ENCODE peak calls at places on chromosomes 12 and 14, in eight cellular contexts. One of them, this sample, is unnamed.

GRCh38 chr12:96112733-96113132 is 77.3 kb upstream of the LTA4H start:
- DNase-seq in GM23338: no peak
- DNase-seq in IMR-90: no peak
- DNase-seq in fibroblast of lung: no peak
- DNase-seq in sigmoid colon: no peak
- DNase-seq in AG04450: no peak
- DNase-seq in PC-3: no peak
- DNase-seq in endothelial cell of umbilical vein: peak; percentile 44
- DNase-seq in this sample: no peak

GRCh38 chr14:38883127-38883526 is 219.9 kb downstream of the SEC23A start:
- DNase-seq in fibroblast of lung: no peak
- DNase-seq in endothelial cell of umbilical vein: no peak
- DNase-seq in PC-3: peak; percentile 22
- DNase-seq in GM23338: no peak
- DNase-seq in AG04450: no peak
- DNase-seq in IMR-90: no peak
- DNase-seq in sigmoid colon: no peak
- DNase-seq in this sample: no peak

GRCh38 chr12:124428792-124429281 is 133.9 kb downstream of the RFLNA start:
- DNase-seq in IMR-90: peak; percentile 65
- DNase-seq in endothelial cell of umbilical vein: no peak
- DNase-seq in PC-3: no peak
- DNase-seq in AG04450: no peak
- DNase-seq in sigmoid colon: no peak
- DNase-seq in GM23338: no peak
- DNase-seq in fibroblast of lung: peak; percentile 86
- DNase-seq in this sample: no peak

GRCh38 chr14:74085047-74085637 is 386 bp downstream of the LIN52 start:
- DNase-seq in PC-3: peak; percentile 21
- DNase-seq in GM23338: peak; percentile 67
- DNase-seq in sigmoid colon: no peak
- DNase-seq in fibroblast of lung: peak; percentile 36
- DNase-seq in endothelial cell of umbilical vein: no peak
- DNase-seq in AG04450: no peak
- DNase-seq in IMR-90: peak; percentile 55
- DNase-seq in this sample: no peak

GRCh38 chr14:63747836-63748235 is 20.0 kb upstream of the SGPP1 start:
- DNase-seq in GM23338: no peak
- DNase-seq in endothelial cell of umbilical vein: no peak
- DNase-seq in fibroblast of lung: no peak
- DNase-seq in sigmoid colon: no peak
- DNase-seq in AG04450: no peak
- DNase-seq in IMR-90: no peak
- DNase-seq in PC-3: no peak
- DNase-seq in this sample: no peak

GRCh38 chr12:57835366-57836288 is 10.9 kb downstream of the CTDSP2 start:
- DNase-seq in AG04450: no peak
- DNase-seq in fibroblast of lung: no peak
- DNase-seq in sigmoid colon: no peak
- DNase-seq in endothelial cell of umbilical vein: no peak
- DNase-seq in GM23338: no peak
- DNase-seq in IMR-90: no peak
- DNase-seq in PC-3: no peak
- DNase-seq in this sample: no peak

GRCh38 chr12:92044435-92044834 is 101.2 kb downstream of the BTG1 start:
- DNase-seq in PC-3: peak; percentile 47
- DNase-seq in endothelial cell of umbilical vein: no peak
- DNase-seq in IMR-90: no peak
- DNase-seq in sigmoid colon: no peak
- DNase-seq in fibroblast of lung: no peak
- DNase-seq in AG04450: no peak
- DNase-seq in GM23338: no peak
- DNase-seq in this sample: no peak

GRCh38 chr14:20332946-20333782 is at the start of gene CCNB1IP1:
- DNase-seq in PC-3: peak; percentile 94
- DNase-seq in IMR-90: peak; percentile 91
- DNase-seq in AG04450: peak; percentile 48
- DNase-seq in endothelial cell of umbilical vein: peak; percentile 87
- DNase-seq in GM23338: peak; percentile 97
- DNase-seq in fibroblast of lung: peak; percentile 95
- DNase-seq in sigmoid colon: peak; percentile 86
- DNase-seq in this sample: peak; percentile 5

GRCh38 chr14:91413547-91414474 is 3.8 kb downstream of the CCDC88C start:
- DNase-seq in GM23338: peak; percentile 97
- DNase-seq in fibroblast of lung: no peak
- DNase-seq in sigmoid colon: no peak
- DNase-seq in AG04450: no peak
- DNase-seq in PC-3: no peak
- DNase-seq in IMR-90: no peak
- DNase-seq in endothelial cell of umbilical vein: no peak
- DNase-seq in this sample: peak; percentile 43

GRCh38 chr12:3315201-3315661 is 175.8 kb upstream of the PRMT8 start:
- DNase-seq in AG04450: peak; percentile 73
- DNase-seq in endothelial cell of umbilical vein: peak; percentile 84
- DNase-seq in PC-3: peak; percentile 97
- DNase-seq in IMR-90: peak; percentile 81
- DNase-seq in sigmoid colon: peak; percentile 87
- DNase-seq in fibroblast of lung: peak; percentile 86
- DNase-seq in GM23338: no peak
- DNase-seq in this sample: no peak

GRCh38 chr14:94945615-94946014 is 175.7 kb upstream of the GSC start:
- DNase-seq in endothelial cell of umbilical vein: no peak
- DNase-seq in GM23338: no peak
- DNase-seq in sigmoid colon: no peak
- DNase-seq in AG04450: no peak
- DNase-seq in PC-3: no peak
- DNase-seq in IMR-90: no peak
- DNase-seq in fibroblast of lung: no peak
- DNase-seq in this sample: no peak

GRCh38 chr12:128844031-128844635 is 9.1 kb upstream of the GLT1D1 start:
- DNase-seq in sigmoid colon: no peak
- DNase-seq in PC-3: no peak
- DNase-seq in AG04450: no peak
- DNase-seq in GM23338: peak; percentile 63
- DNase-seq in IMR-90: no peak
- DNase-seq in endothelial cell of umbilical vein: no peak
- DNase-seq in fibroblast of lung: no peak
- DNase-seq in this sample: no peak

GRCh38 chr14:77033622-77034521 is 5.4 kb upstream of the IRF2BPL start:
- DNase-seq in fibroblast of lung: peak; percentile 97
- DNase-seq in AG04450: peak; percentile 93
- DNase-seq in endothelial cell of umbilical vein: peak; percentile 93
- DNase-seq in PC-3: peak; percentile 99
- DNase-seq in IMR-90: peak; percentile 96
- DNase-seq in sigmoid colon: peak; percentile 94
- DNase-seq in GM23338: peak; percentile 95
- DNase-seq in this sample: peak; percentile 62

GRCh38 chr14:100657780-100658513 is 68.7 kb upstream of the DLK1 start:
- DNase-seq in AG04450: no peak
- DNase-seq in IMR-90: no peak
- DNase-seq in fibroblast of lung: no peak
- DNase-seq in sigmoid colon: no peak
- DNase-seq in PC-3: no peak
- DNase-seq in GM23338: no peak
- DNase-seq in endothelial cell of umbilical vein: no peak
- DNase-seq in this sample: no peak

GRCh38 chr14:100660498-100661339 is 66.0 kb upstream of the DLK1 start:
- DNase-seq in PC-3: peak; percentile 81
- DNase-seq in IMR-90: peak; percentile 86
- DNase-seq in sigmoid colon: no peak
- DNase-seq in GM23338: no peak
- DNase-seq in AG04450: no peak
- DNase-seq in fibroblast of lung: peak; percentile 83
- DNase-seq in endothelial cell of umbilical vein: no peak
- DNase-seq in this sample: no peak

GRCh38 chr14:100656996-100657395 is 69.7 kb upstream of the DLK1 start:
- DNase-seq in IMR-90: no peak
- DNase-seq in fibroblast of lung: no peak
- DNase-seq in AG04450: no peak
- DNase-seq in sigmoid colon: no peak
- DNase-seq in endothelial cell of umbilical vein: no peak
- DNase-seq in GM23338: no peak
- DNase-seq in PC-3: no peak
- DNase-seq in this sample: no peak

GRCh38 chr14:100659345-100660001 is 67.2 kb upstream of the DLK1 start:
- DNase-seq in GM23338: no peak
- DNase-seq in sigmoid colon: no peak
- DNase-seq in fibroblast of lung: no peak
- DNase-seq in IMR-90: no peak
- DNase-seq in AG04450: no peak
- DNase-seq in PC-3: no peak
- DNase-seq in endothelial cell of umbilical vein: no peak
- DNase-seq in this sample: no peak

DNA sequence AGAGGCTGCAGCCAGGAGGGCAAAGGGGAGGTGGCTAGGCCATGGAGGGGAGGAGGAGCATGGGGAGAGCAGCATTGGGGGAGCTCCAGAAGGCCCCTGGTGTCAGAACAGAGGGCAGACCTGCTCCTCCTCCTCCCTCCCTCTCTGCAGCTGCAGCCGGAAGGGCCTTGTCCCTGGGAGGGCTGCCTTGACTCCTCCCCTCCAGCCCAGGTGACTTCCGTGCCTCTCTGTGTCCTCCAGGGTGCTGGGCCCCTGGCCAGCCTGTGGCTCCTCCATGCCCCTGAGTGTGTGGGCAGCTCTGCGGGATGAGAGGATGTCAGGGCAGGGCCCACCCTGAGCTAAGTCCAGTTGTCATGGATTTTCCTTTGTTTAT is 68.2 kb upstream of the DLK1 start:
- DNase-seq in AG04450: no peak
- DNase-seq in PC-3: no peak
- DNase-seq in GM23338: no peak
- DNase-seq in fibroblast of lung: no peak
- DNase-seq in sigmoid colon: no peak
- DNase-seq in endothelial cell of umbilical vein: no peak
- DNase-seq in IMR-90: no peak
- DNase-seq in this sample: no peak
- H3K27ac ChIP-seq in AG04450: no peak overlapping the region
- H3K27ac ChIP-seq in PC-3: no peak overlapping the region
- H3K27ac ChIP-seq in GM23338: no peak overlapping the region
- H3K27ac ChIP-seq in fibroblast of lung: no peak overlapping the region
- H3K27ac ChIP-seq in sigmoid colon: no peak overlapping the region
- H3K27ac ChIP-seq in endothelial cell of umbilical vein: no peak overlapping the region
- H3K27ac ChIP-seq in IMR-90: no peak overlapping the region
- H3K27ac ChIP-seq in this sample: no peak overlapping the region

DNA sequence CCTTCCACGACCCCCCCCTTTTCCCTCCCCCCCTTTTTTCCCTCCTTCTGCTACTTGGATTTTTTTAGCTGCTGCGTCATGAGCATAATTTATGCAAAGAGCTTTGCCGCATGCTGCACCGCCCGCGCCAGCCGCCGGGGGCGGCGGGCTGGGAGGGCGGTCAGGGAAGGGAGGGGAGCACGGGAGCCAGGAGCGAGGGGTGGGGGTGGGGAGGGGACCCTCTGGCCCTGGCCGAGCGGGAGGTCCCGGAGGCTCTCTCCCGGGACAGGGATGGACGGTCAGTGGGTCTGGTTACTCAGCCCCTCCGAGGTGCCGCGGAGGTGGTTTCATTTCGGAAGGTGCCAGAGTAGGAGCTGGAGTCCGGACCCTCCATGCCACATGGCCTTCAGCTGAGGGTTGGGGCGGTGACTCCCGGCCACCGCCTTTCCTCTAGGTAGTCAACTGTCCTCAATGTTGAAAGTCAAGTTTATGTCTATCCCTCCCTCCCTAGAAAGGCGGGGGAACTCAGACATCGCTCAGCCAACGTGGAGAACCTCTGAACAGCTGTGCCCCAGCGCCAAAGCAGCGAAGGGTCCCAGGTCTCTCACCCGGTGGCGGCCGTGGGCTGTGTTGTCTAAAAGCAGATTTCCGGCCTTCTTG is at the start of gene POU6F1:
- DNase-seq in PC-3: peak; percentile 49
- DNase-seq in fibroblast of lung: peak; percentile 81
- DNase-seq in IMR-90: peak; percentile 76
- DNase-seq in AG04450: peak; percentile 23
- DNase-seq in endothelial cell of umbilical vein: peak; percentile 85
- DNase-seq in GM23338: peak; percentile 93
- DNase-seq in sigmoid colon: peak; percentile 88
- DNase-seq in this sample: peak; percentile 64
- TF ChIP-seq CTCF in PC-3: no peak
- TF ChIP-seq CTCF in fibroblast of lung: peak; percentile 51
- TF ChIP-seq CTCF in IMR-90: peak; percentile 51
- TF ChIP-seq CTCF in AG04450: peak; percentile 62
- TF ChIP-seq CTCF in endothelial cell of umbilical vein: peak; percentile 68
- TF ChIP-seq CTCF in GM23338: peak; percentile 46
- TF ChIP-seq CTCF in sigmoid colon: peak; percentile 23
- TF ChIP-seq CTCF in this sample: peak; percentile 60

GRCh38 chr14:26596722-26597030 is 1.2 kb downstream of the NOVA1 start:
- DNase-seq in endothelial cell of umbilical vein: peak; percentile 28
- DNase-seq in fibroblast of lung: peak; percentile 25
- DNase-seq in PC-3: no peak
- DNase-seq in GM23338: no peak
- DNase-seq in sigmoid colon: peak; percentile 63
- DNase-seq in AG04450: no peak
- DNase-seq in IMR-90: peak; percentile 1
- DNase-seq in this sample: no peak
- H3K27ac ChIP-seq in endothelial cell of umbilical vein: no peak overlapping the region
- H3K27ac ChIP-seq in fibroblast of lung: no peak overlapping the region
- H3K27ac ChIP-seq in PC-3: no peak overlapping the region
- H3K27ac ChIP-seq in GM23338: peak overlapping the region; percentile 20
- H3K27ac ChIP-seq in sigmoid colon: peak overlapping the region; percentile 89
- H3K27ac ChIP-seq in AG04450: no peak overlapping the region
- H3K27ac ChIP-seq in IMR-90: no peak overlapping the region
- H3K27ac ChIP-seq in this sample: no peak overlapping the region

GRCh38 chr12:21940972-21941521 is at the start of gene ABCC9:
- DNase-seq in GM23338: peak; percentile 63
- DNase-seq in AG04450: no peak
- DNase-seq in sigmoid colon: peak; percentile 81
- DNase-seq in PC-3: no peak
- DNase-seq in IMR-90: peak; percentile 33
- DNase-seq in endothelial cell of umbilical vein: peak; percentile 16
- DNase-seq in fibroblast of lung: peak; percentile 48
- DNase-seq in this sample: no peak

GRCh38 chr12:21942377-21942703 is 1.1 kb upstream of the ABCC9 start:
- DNase-seq in endothelial cell of umbilical vein: no peak
- DNase-seq in fibroblast of lung: no peak
- DNase-seq in PC-3: no peak
- DNase-seq in GM23338: no peak
- DNase-seq in AG04450: no peak
- DNase-seq in IMR-90: no peak
- DNase-seq in sigmoid colon: no peak
- DNase-seq in this sample: no peak

GRCh38 chr12:21940549-21940948 is 677 bp downstream of the ABCC9 start:
- DNase-seq in endothelial cell of umbilical vein: peak; percentile 4
- DNase-seq in fibroblast of lung: peak; percentile 8
- DNase-seq in AG04450: no peak
- DNase-seq in sigmoid colon: no peak
- DNase-seq in PC-3: no peak
- DNase-seq in GM23338: peak; percentile 36
- DNase-seq in IMR-90: no peak
- DNase-seq in this sample: no peak

GRCh38 chr12:21939435-21939834 is 1.8 kb downstream of the ABCC9 start:
- DNase-seq in PC-3: no peak
- DNase-seq in GM23338: peak; percentile 30
- DNase-seq in fibroblast of lung: no peak
- DNase-seq in IMR-90: no peak
- DNase-seq in AG04450: no peak
- DNase-seq in sigmoid colon: no peak
- DNase-seq in endothelial cell of umbilical vein: no peak
- DNase-seq in this sample: no peak

GRCh38 chr12:21941522-21942376 is 523 bp upstream of the ABCC9 start:
- DNase-seq in AG04450: no peak
- DNase-seq in sigmoid colon: peak; percentile 87
- DNase-seq in fibroblast of lung: peak; percentile 35
- DNase-seq in PC-3: no peak
- DNase-seq in IMR-90: peak; percentile 26
- DNase-seq in GM23338: peak; percentile 81
- DNase-seq in endothelial cell of umbilical vein: peak; percentile 20
- DNase-seq in this sample: no peak
- TF ChIP-seq CTCF in AG04450: peak; percentile 62
- TF ChIP-seq CTCF in sigmoid colon: peak; percentile 55
- TF ChIP-seq CTCF in fibroblast of lung: peak; percentile 52
- TF ChIP-seq CTCF in PC-3: no peak
- TF ChIP-seq CTCF in IMR-90: peak; percentile 42
- TF ChIP-seq CTCF in GM23338: peak; percentile 57
- TF ChIP-seq CTCF in endothelial cell of umbilical vein: peak; percentile 22
- TF ChIP-seq CTCF in this sample: no peak

This sample was measured in CD4-positive, alpha-beta T cell.